ENCODE peak calls at places on chromosomes 12 and 14, in seven cellular contexts. N, L, E, O, M, B and J are unnamed samples. For H3K4me1 and H3K9me3, the result is how much of the 10 kb centered on the place peaks cover.

GRCh38 chr12:10305411-10305810 is 2.3 kb upstream of the KLRD1 start:
- DNase-seq in N (no peak), O (no peak), B (no peak), M (no peak), E (peak), L (no peak), J (no peak)

GRCh38 chr14:101017209-101017608 is 113.7 kb upstream of the RTL1 start:
- DNase-seq in L (no peak), N (no peak), M (no peak), B (no peak), E (no peak), O (no peak), J (no peak)

GRCh38 chr14:75303415-75303814 is 24.8 kb downstream of the FOS start:
- DNase-seq in M (peak), L (peak), B (no peak), N (no peak), O (peak), E (peak), J (peak)

GRCh38 chr14:58587271-58587670 is 50.5 kb upstream of the DACT1 start:
- DNase-seq in E (no peak), O (no peak), M (no peak), L (no peak), B (peak), N (no peak), J (no peak)

GRCh38 chr14:84707830-84708229 is 822.1 kb upstream of the FLRT2 start:
- DNase-seq in L (no peak), N (no peak), E (no peak), O (no peak), M (no peak), B (no peak), J (no peak)

GRCh38 chr14:54683882-54684794 is 117.2 kb downstream of the SAMD4A start:
- DNase-seq in O (peak), L (peak), B (no peak), M (no peak), N (peak), E (no peak), J (no peak)

GRCh38 chr12:48237048-48237630 is 34.0 kb upstream of the OR10AD1 start:
- DNase-seq in O (no peak), E (no peak), L (no peak), N (no peak), M (no peak), B (no peak), J (no peak)

GRCh38 chr14:89572566-89573398 is 155.7 kb upstream of the FOXN3 start:
- DNase-seq in M (no peak), N (no peak), L (no peak), O (peak), E (no peak), B (no peak), J (no peak)

GRCh38 chr12:27015730-27016076 is 1.5 kb upstream of the TM7SF3 start:
- DNase-seq in B (no peak), L (peak), E (peak), O (no peak), N (no peak), M (no peak), J (peak)

GRCh38 chr14:94129758-94130414 is 482 bp upstream of the IFI27L2 start:
- DNase-seq in O (no peak), E (peak), M (no peak), L (peak), N (peak), B (peak), J (peak)

GRCh38 chr12:116541547-116542344 is 17.4 kb upstream of the MAP1LC3B2 start:
- DNase-seq in M (no peak), B (no peak), L (no peak), O (no peak), N (no peak), E (no peak), J (no peak)

GRCh38 chr12:724194-724855 is 28.1 kb upstream of the WNK1 start:
- DNase-seq in O (no peak), N (no peak), M (no peak), L (no peak), E (no peak), B (no peak), J (no peak)

GRCh38 chr12:19186722-19187661 is 57.5 kb downstream of the PLEKHA5 start:
- DNase-seq in O (no peak), N (no peak), M (no peak), E (peak), L (peak), B (no peak), J (no peak)

GRCh38 chr12:48881652-48882324 is 16.1 kb upstream of the RND1 start:
- DNase-seq in E (no peak), O (no peak), B (no peak), L (no peak), M (no peak), N (no peak), J (no peak)

GRCh38 chr12:39043425-39043824 is 138.0 kb upstream of the CPNE8 start:
- DNase-seq in L (peak), B (no peak), E (no peak), O (no peak), M (no peak), N (no peak), J (no peak)

GRCh38 chr12:109727039-109727723 is 13.6 kb downstream of the FAM222A start:
- DNase-seq in N (peak), O (peak), M (no peak), E (no peak), L (peak), B (no peak), J (no peak)

GRCh38 chr14:38065101-38065762 is 142.5 kb upstream of the SSTR1 start:
- DNase-seq in M (no peak), L (no peak), O (no peak), B (no peak), E (peak), N (no peak), J (peak)

GRCh38 chr14:101131451-101131916 is 228.0 kb upstream of the RTL1 start:
- DNase-seq in N (no peak), M (no peak), O (peak), E (no peak), L (peak), B (no peak), J (no peak)

GRCh38 chr12:28998662-28999120 is 150.4 kb upstream of the FAR2 start:
- DNase-seq in E (peak), N (no peak), O (no peak), B (peak), M (peak), L (peak), J (no peak)

GRCh38 chr14:100341301-100342031 is 18.3 kb downstream of the SLC25A47 start:
- DNase-seq in N (peak), E (no peak), L (peak), M (peak), O (no peak), B (peak), J (no peak)

GRCh38 chr14:38226366-38226765 is 18.7 kb downstream of the SSTR1 start:
- DNase-seq in O (no peak), B (no peak), E (no peak), N (no peak), M (no peak), L (no peak), J (no peak)

GRCh38 chr12:100672075-100672592 is 98.7 kb downstream of the GAS2L3 start:
- DNase-seq in B (peak), O (peak), L (peak), N (peak), E (peak), M (no peak), J (no peak)

GRCh38 chr12:80643961-80644360 is 63.5 kb upstream of the MYF6 start:
- DNase-seq in O (no peak), B (no peak), N (no peak), E (no peak), M (no peak), L (no peak), J (no peak)

GRCh38 chr12:133081408-133081806 is 684 bp downstream of the ZNF140 start:
- DNase-seq in M (no peak), N (peak), B (peak), L (no peak), O (no peak), E (no peak), J (no peak)

GRCh38 chr12:67436230-67436629 is 167.1 kb downstream of the CAND1 start:
- DNase-seq in B (no peak), M (no peak), L (no peak), N (no peak), O (no peak), E (no peak), J (no peak)

GRCh38 chr12:89210277-89210676 is 142.0 kb downstream of the DUSP6 start:
- DNase-seq in E (no peak), N (no peak), M (no peak), O (no peak), L (no peak), B (no peak), J (no peak)

GRCh38 chr14:99619873-99620834 is 16.1 kb upstream of the CCDC85C start:
- DNase-seq in O (no peak), E (no peak), M (peak), L (no peak), B (no peak), N (peak), J (no peak)

GRCh38 chr14:101357038-101357437 is 204.3 kb upstream of the DIO3 start:
- DNase-seq in O (no peak), M (no peak), N (no peak), E (no peak), B (no peak), L (no peak), J (peak)

GRCh38 chr14:65213316-65213715 is 111.0 kb upstream of the MAX start:
- DNase-seq in B (no peak), O (no peak), M (no peak), E (no peak), N (no peak), L (no peak), J (no peak)

GRCh38 chr12:130483616-130484180 is 146.0 kb downstream of the PIWIL1 start:
- DNase-seq in B (no peak), O (no peak), N (no peak), M (no peak), L (no peak), E (no peak), J (no peak)

GRCh38 chr12:12267801-12268200 is 957 bp upstream of the LRP6 start:
- DNase-seq in L (peak), O (no peak), M (no peak), B (no peak), E (peak), N (no peak), J (peak)

GRCh38 chr12:6790496-6791150 is 1.3 kb downstream of the CD4 start:
- DNase-seq in L (no peak), B (no peak), N (no peak), O (no peak), M (no peak), E (peak), J (no peak)

GRCh38 chr12:13504074-13504473 is 307.5 kb downstream of the EMP1 start:
- DNase-seq in O (no peak), E (no peak), B (no peak), L (no peak), M (no peak), N (no peak), J (no peak)

DNA sequence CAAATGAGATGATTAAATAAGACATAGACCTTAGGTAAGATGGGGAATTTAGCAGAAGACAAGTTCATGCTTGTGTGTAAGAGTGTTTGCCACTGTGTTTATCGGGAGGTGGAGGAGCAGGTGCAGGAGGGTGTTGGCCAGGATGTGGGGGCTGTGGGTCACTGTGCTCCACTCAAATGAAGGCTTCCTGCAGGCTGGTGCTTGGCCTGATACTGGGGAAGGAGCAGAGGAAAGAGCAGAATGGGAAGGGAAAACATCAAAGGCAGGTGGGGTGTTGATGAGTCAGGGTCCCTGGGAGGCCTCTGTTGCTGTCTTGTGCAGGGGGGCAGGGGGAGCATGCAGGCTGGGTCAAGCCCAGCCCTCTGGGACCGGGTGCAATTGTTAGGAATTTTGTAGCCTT is 126.5 kb downstream of the TSPAN9 start:
- DNase-seq in N (no peak), L (no peak), E (no peak), B (no peak), M (no peak), O (no peak), J (no peak)
- H3K4me1 ChIP-seq in N (under half), L (half or more), E (under half), B (under half), M (under half), O (half or more), J (under half)

DNA sequence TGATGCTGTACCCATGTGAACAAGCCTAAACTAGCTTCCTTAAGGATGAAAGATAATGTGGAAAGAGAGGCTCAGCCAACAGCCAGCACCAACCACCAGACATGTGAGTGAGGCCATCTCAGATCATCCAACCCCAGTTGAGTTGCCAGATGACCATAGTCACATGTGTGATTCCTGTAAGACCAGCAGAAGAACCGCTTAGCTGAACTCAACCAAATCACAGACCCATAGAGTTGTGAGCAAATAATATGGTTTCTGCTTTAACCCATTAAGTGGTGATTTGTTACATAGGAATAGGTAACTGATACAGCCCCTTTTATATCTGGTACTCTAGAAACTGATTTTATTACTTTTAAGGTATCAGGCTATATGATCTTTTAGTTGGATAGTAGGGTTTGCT is 17.6 kb upstream of the ELK3 start:
- DNase-seq in E (no peak), L (no peak), O (no peak), N (no peak), M (no peak), B (no peak), J (no peak)
- H3K9me3 ChIP-seq in E (under half), L (under half), O (under half), N (under half), M (under half), B (under half), J (under half)

GRCh38 chr14:21100931-21101330 is at the start of gene TMEM253:
- DNase-seq in L (no peak), B (no peak), E (no peak), N (no peak), O (no peak), M (no peak), J (no peak)

GRCh38 chr14:21103710-21104447 is 3.0 kb downstream of the TMEM253 start:
- DNase-seq in E (peak), B (peak), O (peak), N (peak), L (peak), M (peak), J (peak)

GRCh38 chr14:21103165-21103709 is 2.4 kb downstream of the TMEM253 start:
- DNase-seq in M (no peak), O (no peak), N (no peak), L (peak), B (peak), E (no peak), J (no peak)

GRCh38 chr14:21102472-21103164 is 1.8 kb downstream of the TMEM253 start:
- DNase-seq in M (no peak), O (no peak), E (no peak), N (no peak), B (no peak), L (peak), J (no peak)

GRCh38 chr14:21101802-21102413 is 1.0 kb downstream of the TMEM253 start:
- DNase-seq in L (no peak), M (no peak), E (no peak), O (no peak), N (no peak), B (no peak), J (no peak)
- H3K4me3 ChIP-seq in L (no peak), M (no peak), E (no peak), O (no peak), N (no peak), B (no peak), J (no peak)

GRCh38 chr12:115147916-115148315 is 463.9 kb upstream of the TBX3 start:
- DNase-seq in N (no peak), B (no peak), O (no peak), E (no peak), L (no peak), M (no peak), J (no peak)

GRCh38 chr12:115149279-115149678 is 465.3 kb upstream of the TBX3 start:
- DNase-seq in L (no peak), N (no peak), M (no peak), O (no peak), B (no peak), E (no peak), J (no peak)

GRCh38 chr12:115146453-115146852 is 462.5 kb upstream of the TBX3 start:
- DNase-seq in N (no peak), B (no peak), L (no peak), M (no peak), O (no peak), E (no peak), J (no peak)

GRCh38 chr12:115144425-115144824 is 460.4 kb upstream of the TBX3 start:
- DNase-seq in B (no peak), L (no peak), N (no peak), M (no peak), O (no peak), E (no peak), J (no peak)

DNA sequence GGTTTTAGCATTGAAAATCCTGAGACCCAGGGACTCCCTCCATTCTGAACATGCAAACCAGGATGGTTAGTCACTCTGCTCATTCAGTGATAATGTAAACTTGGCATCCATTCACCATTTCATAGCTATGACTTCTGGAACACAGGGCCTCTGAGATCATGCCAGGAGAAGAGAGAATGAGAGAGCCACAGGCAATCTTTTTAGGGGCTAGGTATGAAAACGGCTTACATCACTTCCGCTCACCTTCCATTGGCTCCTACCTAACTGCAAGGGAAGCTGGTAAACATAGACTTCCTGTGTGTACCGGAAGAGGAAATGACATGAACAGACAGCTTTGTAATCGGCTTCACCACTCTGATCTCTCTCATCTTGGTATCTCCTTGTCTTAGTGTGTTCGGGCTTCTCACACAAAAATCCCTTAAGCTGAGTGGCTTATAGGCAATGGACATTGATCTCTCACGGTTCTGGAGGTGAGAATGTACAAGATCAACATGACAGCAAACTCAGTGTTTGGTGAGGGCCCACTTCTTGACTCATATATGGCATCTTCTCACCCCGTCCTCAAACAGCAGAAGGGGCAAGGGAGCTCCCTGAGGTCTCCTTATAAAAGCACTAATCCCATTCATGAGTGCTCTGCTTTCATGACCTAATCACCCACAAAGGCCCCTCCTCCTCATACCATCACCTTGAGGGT is 465.9 kb upstream of the TBX3 start:
- DNase-seq in L (no peak), O (no peak), B (no peak), E (no peak), M (no peak), N (no peak), J (no peak)
- H3K4me1 ChIP-seq in L (under half), O (under half), B (under half), E (under half), M (under half), N (under half), J (under half)